ENCODE peak calls at places on chromosomes 4 and X, in six cellular contexts. W is IMR-90, N is K562, L is HepG2, K is GM12878, J is SK-N-SH. D is an unnamed sample.

GRCh38 chr4:140152760-140153418 is 1.1 kb downstream of the MAML3 start:
- DNase-seq in W (peak; percentile 44), N (peak; percentile 24), L (no peak), K (no peak), J (peak; percentile 52), D (no peak)

GRCh38 chr4:28177641-28178040 is 1317.0 kb downstream of the STIM2 start:
- DNase-seq in W (no peak), N (no peak), L (no peak), K (no peak), J (no peak), D (no peak)

GRCh38 chr4:10226756-10227155 is 110.2 kb upstream of the WDR1 start:
- DNase-seq in W (no peak), N (no peak), L (no peak), K (no peak), J (no peak), D (no peak)

GRCh38 chrX:125203737-125204578 is 115.7 kb upstream of the TEX13C start:
- DNase-seq in W (no peak), N (peak; percentile 15), L (no peak), K (no peak), J (peak; percentile 27), D (peak; percentile 32)

GRCh38 chr4:41213563-41214157 is 682 bp downstream of the APBB2 start:
- DNase-seq in W (no peak), N (no peak), L (no peak), K (no peak), J (no peak), D (peak; percentile 21)

GRCh38 chr4:38740303-38740702 is 42.5 kb downstream of the TLR10 start:
- DNase-seq in W (no peak), N (no peak), L (no peak), K (no peak), J (no peak), D (no peak)

GRCh38 chrX:19627081-19627480 is 111.8 kb upstream of the MAP3K15 start:
- DNase-seq in W (no peak), N (no peak), L (no peak), K (no peak), J (no peak), D (no peak)

GRCh38 chrX:119573222-119573621 is 1.1 kb upstream of the UBE2A start:
- DNase-seq in W (no peak), N (peak; percentile 29), L (no peak), K (no peak), J (no peak), D (no peak)

GRCh38 chr4:113109106-113109740 is 59.8 kb downstream of the ANK2 start:
- DNase-seq in W (no peak), N (no peak), L (peak; percentile 46), K (no peak), J (no peak), D (no peak)

GRCh38 chrX:53163436-53163835 is 61.6 kb downstream of the KDM5C start:
- DNase-seq in W (no peak), N (no peak), L (no peak), K (no peak), J (no peak), D (no peak)

GRCh38 chr4:88940506-88940905 is 116.5 kb downstream of the FAM13A start:
- DNase-seq in W (no peak), N (no peak), L (no peak), K (no peak), J (no peak), D (no peak)

GRCh38 chr4:23775694-23776093 is 114.2 kb downstream of the PPARGC1A start:
- DNase-seq in W (no peak), N (no peak), L (peak; percentile 37), K (no peak), J (no peak), D (no peak)

GRCh38 chr4:162523171-162523570 is 359.4 kb upstream of the FSTL5 start:
- DNase-seq in W (no peak), N (no peak), L (no peak), K (no peak), J (no peak), D (no peak)

GRCh38 chr4:10371869-10372471 is 85.3 kb downstream of the ZNF518B start:
- DNase-seq in W (peak; percentile 2), N (peak; percentile 73), L (no peak), K (no peak), J (no peak), D (no peak)

GRCh38 chrX:11724122-11725017 is 33.7 kb upstream of the MSL3 start:
- DNase-seq in W (peak; percentile 41), N (peak; percentile 35), L (peak; percentile 0), K (no peak), J (peak; percentile 42), D (peak; percentile 18)

GRCh38 chrX:150429577-150429976 is 66.5 kb downstream of the MAMLD1 start:
- DNase-seq in W (peak; percentile 86), N (no peak), L (no peak), K (no peak), J (no peak), D (no peak)

GRCh38 chr4:7160439-7160838 is 31.9 kb upstream of the SORCS2 start:
- DNase-seq in W (no peak), N (no peak), L (no peak), K (no peak), J (peak; percentile 11), D (no peak)

GRCh38 chr4:103928370-103928769 is 208.6 kb upstream of the TACR3 start:
- DNase-seq in W (no peak), N (no peak), L (no peak), K (no peak), J (no peak), D (no peak)

GRCh38 chrX:123779908-123780396 is 47.1 kb upstream of the THOC2 start:
- DNase-seq in W (no peak), N (peak; percentile 34), L (peak; percentile 83), K (no peak), J (no peak), D (peak; percentile 61)

GRCh38 chrX:102651968-102652744 is 873 bp downstream of the GPRASP1 start:
- DNase-seq in W (peak; percentile 29), N (no peak), L (no peak), K (no peak), J (peak; percentile 52), D (peak; percentile 30)

GRCh38 chrX:94576367-94577004 is 902.5 kb downstream of the FAM133A start:
- DNase-seq in W (no peak), N (no peak), L (no peak), K (no peak), J (peak; percentile 2), D (no peak)

GRCh38 chr4:3874525-3875110 is 108.4 kb downstream of the ADRA2C start:
- DNase-seq in W (no peak), N (no peak), L (no peak), K (no peak), J (no peak), D (no peak)

GRCh38 chrX:15493118-15494082 is at the start of gene PIR:
- DNase-seq in W (peak; percentile 80), N (peak; percentile 95), L (peak; percentile 80), K (peak; percentile 17), J (peak; percentile 83), D (peak; percentile 82)

GRCh38 chrX:10240918-10241317 is 84.1 kb downstream of the CLCN4 start:
- DNase-seq in W (peak; percentile 94), N (no peak), L (no peak), K (no peak), J (no peak), D (no peak)

DNA sequence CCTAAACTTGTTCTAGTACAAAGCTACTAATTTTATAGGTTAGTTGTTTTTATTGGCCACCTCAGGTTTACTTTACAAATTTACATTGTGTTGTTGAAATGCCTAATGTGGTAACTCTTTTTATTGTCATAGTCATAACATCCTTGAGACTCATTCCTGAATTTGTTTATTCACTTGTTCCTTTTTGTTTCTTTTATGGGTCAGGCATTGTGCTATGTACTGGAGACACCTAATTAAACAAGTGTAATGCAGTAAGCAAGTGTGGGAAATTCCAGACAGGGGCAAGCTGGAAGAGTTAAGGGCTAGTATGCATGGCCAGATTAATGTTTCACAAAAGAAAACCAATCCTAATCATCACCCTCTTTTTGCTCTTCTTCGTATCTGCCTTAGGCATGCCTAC is 30.5 kb upstream of the TTC29 start:
- DNase-seq in W (no peak), N (no peak), L (no peak), K (no peak), J (no peak), D (no peak)
- TF ChIP-seq RFX5 in W (no peak), N (no peak), L (no peak), K (no peak), J (no peak), D (no peak)

GRCh38 chr4:15186826-15187225 is 184.5 kb downstream of the CPEB2 start:
- DNase-seq in W (no peak), N (no peak), L (no peak), K (no peak), J (no peak), D (no peak)

GRCh38 chr4:15194520-15194919 is 192.2 kb downstream of the CPEB2 start:
- DNase-seq in W (peak; percentile 6), N (no peak), L (no peak), K (no peak), J (no peak), D (no peak)

GRCh38 chr4:15186149-15186548 is 183.9 kb downstream of the CPEB2 start:
- DNase-seq in W (peak; percentile 15), N (no peak), L (no peak), K (no peak), J (no peak), D (no peak)

GRCh38 chr4:15188581-15189539 is 186.6 kb downstream of the CPEB2 start:
- DNase-seq in W (no peak), N (no peak), L (no peak), K (no peak), J (no peak), D (no peak)
- TF ChIP-seq SMC3 in W (no peak), N (no peak), L (no peak), K (no peak), J (no peak), D (no peak)

DNA sequence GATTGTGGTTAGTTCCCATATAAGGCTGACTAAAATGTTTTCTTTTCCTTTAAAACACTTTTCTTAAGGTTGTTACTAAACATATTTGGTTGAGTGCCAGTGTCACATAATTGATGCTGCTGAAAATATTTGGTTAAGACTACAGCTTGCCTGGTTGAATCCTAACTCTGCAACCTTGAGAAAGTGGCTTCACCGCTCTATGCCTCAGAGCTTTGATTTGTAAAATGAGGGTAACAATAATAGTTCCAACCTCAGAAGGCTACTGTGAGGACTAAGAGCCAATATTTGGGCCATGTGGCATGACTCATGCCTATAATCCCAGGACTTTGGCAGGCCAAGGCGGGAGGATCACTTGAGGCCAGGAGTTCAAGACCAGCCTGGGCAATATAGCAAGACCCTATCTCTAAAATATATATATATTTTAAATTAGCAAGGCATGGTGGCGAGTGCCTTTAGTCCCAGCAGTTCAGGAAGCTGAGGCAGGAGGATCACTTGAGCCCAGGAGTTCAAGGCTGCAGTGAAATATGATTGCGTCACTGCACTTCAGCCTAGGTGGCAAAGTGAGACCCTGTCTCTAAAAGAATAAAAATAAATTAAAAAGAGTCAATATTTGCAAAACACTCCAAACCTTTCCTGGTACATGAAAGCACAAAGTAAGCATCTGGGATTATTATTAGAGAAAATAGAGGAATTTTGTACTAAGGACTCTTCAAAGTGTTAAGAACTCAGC is 7.1 kb upstream of the NEIL3 start:
- DNase-seq in W (peak; percentile 64), N (no peak), L (no peak), K (no peak), J (no peak), D (no peak)
- TF ChIP-seq RFX5 in W (no peak), N (no peak), L (no peak), K (no peak), J (no peak), D (no peak)

DNA sequence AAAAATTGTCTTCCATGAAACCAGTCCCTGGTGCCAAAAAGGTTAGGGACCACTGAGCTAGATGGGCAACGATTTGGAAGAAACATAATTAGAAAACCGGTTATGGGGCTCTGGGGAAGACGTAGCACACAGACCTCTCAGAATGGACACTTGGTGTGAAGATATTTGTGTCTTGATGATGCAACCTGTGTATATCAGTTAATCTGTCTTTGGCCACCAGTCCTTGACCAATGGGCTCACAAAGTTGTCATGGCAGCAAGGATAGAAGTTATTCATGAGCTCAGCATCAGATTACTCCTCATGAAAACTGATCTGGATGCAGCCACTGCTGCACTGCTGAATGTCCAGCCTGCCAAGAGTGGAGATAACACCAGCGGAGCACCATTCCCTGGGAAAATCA is 13.6 kb downstream of the MTNR1A start:
- DNase-seq in W (no peak), N (no peak), L (no peak), K (no peak), J (no peak), D (no peak)
- TF ChIP-seq SMC3 in W (no peak), N (no peak), L (no peak), K (no peak), J (no peak), D (no peak)